ENCODE peak calls at places on chromosomes 11 and 22, in seven cellular contexts. One of them, this sample, is unnamed.

GRCh38 chr11:85779956-85780640 is 30.8 kb downstream of the SYTL2 start:
- DNase-seq in ovary: no peak
- DNase-seq in upper lobe of right lung: no peak
- DNase-seq in cardiac muscle cell: peak; percentile 11
- DNase-seq in right lobe of liver: no peak
- DNase-seq in pancreas: no peak
- DNase-seq in neural progenitor cell: peak; percentile 32
- DNase-seq in this sample: no peak

GRCh38 chr22:36083056-36083455 is 54.4 kb upstream of the RBFOX2 start:
- DNase-seq in cardiac muscle cell: no peak
- DNase-seq in upper lobe of right lung: no peak
- DNase-seq in pancreas: no peak
- DNase-seq in neural progenitor cell: no peak
- DNase-seq in right lobe of liver: no peak
- DNase-seq in ovary: no peak
- DNase-seq in this sample: no peak

GRCh38 chr22:26658161-26658560 is 773 bp downstream of the MIAT start:
- DNase-seq in upper lobe of right lung: no peak
- DNase-seq in right lobe of liver: no peak
- DNase-seq in cardiac muscle cell: no peak
- DNase-seq in pancreas: no peak
- DNase-seq in neural progenitor cell: no peak
- DNase-seq in ovary: no peak
- DNase-seq in this sample: no peak

GRCh38 chr11:17013548-17014320 is 480 bp downstream of the PLEKHA7 start:
- DNase-seq in cardiac muscle cell: no peak
- DNase-seq in upper lobe of right lung: peak; percentile 81
- DNase-seq in pancreas: peak; percentile 79
- DNase-seq in neural progenitor cell: peak; percentile 62
- DNase-seq in ovary: peak; percentile 35
- DNase-seq in right lobe of liver: peak; percentile 58
- DNase-seq in this sample: peak; percentile 44

GRCh38 chr22:32971252-32971651 is 86.9 kb downstream of the SYN3 start:
- DNase-seq in upper lobe of right lung: no peak
- DNase-seq in ovary: no peak
- DNase-seq in neural progenitor cell: no peak
- DNase-seq in cardiac muscle cell: no peak
- DNase-seq in right lobe of liver: no peak
- DNase-seq in pancreas: no peak
- DNase-seq in this sample: no peak

GRCh38 chr11:20109731-20110445 is 50.4 kb downstream of the DBX1 start:
- DNase-seq in neural progenitor cell: no peak
- DNase-seq in cardiac muscle cell: no peak
- DNase-seq in upper lobe of right lung: no peak
- DNase-seq in pancreas: no peak
- DNase-seq in right lobe of liver: no peak
- DNase-seq in ovary: no peak
- DNase-seq in this sample: no peak

GRCh38 chr11:134949121-134949591 is 537.1 kb upstream of the B3GAT1 start:
- DNase-seq in neural progenitor cell: no peak
- DNase-seq in right lobe of liver: no peak
- DNase-seq in pancreas: no peak
- DNase-seq in cardiac muscle cell: peak; percentile 80
- DNase-seq in upper lobe of right lung: no peak
- DNase-seq in ovary: no peak
- DNase-seq in this sample: no peak

GRCh38 chr11:61008971-61009370 is 37.5 kb downstream of the CD6 start:
- DNase-seq in cardiac muscle cell: no peak
- DNase-seq in pancreas: no peak
- DNase-seq in neural progenitor cell: no peak
- DNase-seq in upper lobe of right lung: no peak
- DNase-seq in ovary: no peak
- DNase-seq in right lobe of liver: no peak
- DNase-seq in this sample: no peak

GRCh38 chr22:27008454-27008853 is 351.1 kb downstream of the MIAT start:
- DNase-seq in pancreas: no peak
- DNase-seq in right lobe of liver: no peak
- DNase-seq in upper lobe of right lung: no peak
- DNase-seq in ovary: no peak
- DNase-seq in cardiac muscle cell: no peak
- DNase-seq in neural progenitor cell: no peak
- DNase-seq in this sample: no peak

GRCh38 chr11:27646051-27646818 is 54.0 kb downstream of the BDNF start:
- DNase-seq in neural progenitor cell: no peak
- DNase-seq in pancreas: no peak
- DNase-seq in ovary: no peak
- DNase-seq in upper lobe of right lung: no peak
- DNase-seq in right lobe of liver: no peak
- DNase-seq in cardiac muscle cell: no peak
- DNase-seq in this sample: no peak

GRCh38 chr11:44775366-44776356 is 48.9 kb downstream of the TSPAN18 start:
- DNase-seq in right lobe of liver: peak; percentile 65
- DNase-seq in upper lobe of right lung: no peak
- DNase-seq in cardiac muscle cell: peak; percentile 61
- DNase-seq in neural progenitor cell: peak; percentile 78
- DNase-seq in ovary: no peak
- DNase-seq in pancreas: peak; percentile 75
- DNase-seq in this sample: no peak

GRCh38 chr11:75667268-75667830 is 1.5 kb downstream of the MAP6 start:
- DNase-seq in upper lobe of right lung: peak; percentile 77
- DNase-seq in neural progenitor cell: peak; percentile 64
- DNase-seq in ovary: peak; percentile 37
- DNase-seq in pancreas: peak; percentile 70
- DNase-seq in right lobe of liver: no peak
- DNase-seq in cardiac muscle cell: peak; percentile 21
- DNase-seq in this sample: peak; percentile 84

GRCh38 chr11:12141283-12141682 is 30.9 kb downstream of the MICAL2 start:
- DNase-seq in neural progenitor cell: no peak
- DNase-seq in right lobe of liver: no peak
- DNase-seq in upper lobe of right lung: peak; percentile 6
- DNase-seq in cardiac muscle cell: no peak
- DNase-seq in pancreas: no peak
- DNase-seq in ovary: no peak
- DNase-seq in this sample: no peak

GRCh38 chr11:20154381-20154780 is 5.9 kb downstream of the DBX1 start:
- DNase-seq in upper lobe of right lung: no peak
- DNase-seq in ovary: no peak
- DNase-seq in right lobe of liver: no peak
- DNase-seq in pancreas: no peak
- DNase-seq in neural progenitor cell: no peak
- DNase-seq in cardiac muscle cell: no peak
- DNase-seq in this sample: no peak

GRCh38 chr11:34426766-34427170 is 12.0 kb upstream of the CAT start:
- DNase-seq in cardiac muscle cell: no peak
- DNase-seq in upper lobe of right lung: no peak
- DNase-seq in right lobe of liver: no peak
- DNase-seq in pancreas: no peak
- DNase-seq in neural progenitor cell: no peak
- DNase-seq in ovary: no peak
- DNase-seq in this sample: no peak

GRCh38 chr22:48253573-48253972 is 1491.1 kb downstream of the TBC1D22A start:
- DNase-seq in cardiac muscle cell: no peak
- DNase-seq in upper lobe of right lung: no peak
- DNase-seq in ovary: no peak
- DNase-seq in pancreas: no peak
- DNase-seq in neural progenitor cell: no peak
- DNase-seq in right lobe of liver: no peak
- DNase-seq in this sample: no peak

GRCh38 chr11:8652140-8652539 is 30.3 kb downstream of the TRIM66 start:
- DNase-seq in neural progenitor cell: no peak
- DNase-seq in upper lobe of right lung: no peak
- DNase-seq in cardiac muscle cell: peak; percentile 78
- DNase-seq in pancreas: no peak
- DNase-seq in ovary: no peak
- DNase-seq in right lobe of liver: no peak
- DNase-seq in this sample: no peak

GRCh38 chr11:131954146-131954545 is 583.7 kb downstream of the NTM start:
- DNase-seq in cardiac muscle cell: no peak
- DNase-seq in neural progenitor cell: no peak
- DNase-seq in ovary: no peak
- DNase-seq in pancreas: no peak
- DNase-seq in right lobe of liver: no peak
- DNase-seq in upper lobe of right lung: no peak
- DNase-seq in this sample: no peak

GRCh38 chr11:71076021-71076420 is 176.4 kb downstream of the SHANK2 start:
- DNase-seq in ovary: no peak
- DNase-seq in right lobe of liver: no peak
- DNase-seq in upper lobe of right lung: no peak
- DNase-seq in cardiac muscle cell: no peak
- DNase-seq in neural progenitor cell: no peak
- DNase-seq in pancreas: no peak
- DNase-seq in this sample: no peak

GRCh38 chr22:43239102-43239875 is 52.4 kb upstream of the TTLL12 start:
- DNase-seq in ovary: peak; percentile 75
- DNase-seq in upper lobe of right lung: no peak
- DNase-seq in right lobe of liver: no peak
- DNase-seq in cardiac muscle cell: no peak
- DNase-seq in pancreas: no peak
- DNase-seq in neural progenitor cell: no peak
- DNase-seq in this sample: no peak

GRCh38 chr11:104003491-104003890 is 32.9 kb upstream of the DDI1 start:
- DNase-seq in upper lobe of right lung: no peak
- DNase-seq in neural progenitor cell: no peak
- DNase-seq in right lobe of liver: no peak
- DNase-seq in cardiac muscle cell: peak; percentile 58
- DNase-seq in pancreas: no peak
- DNase-seq in ovary: no peak
- DNase-seq in this sample: no peak

DNA sequence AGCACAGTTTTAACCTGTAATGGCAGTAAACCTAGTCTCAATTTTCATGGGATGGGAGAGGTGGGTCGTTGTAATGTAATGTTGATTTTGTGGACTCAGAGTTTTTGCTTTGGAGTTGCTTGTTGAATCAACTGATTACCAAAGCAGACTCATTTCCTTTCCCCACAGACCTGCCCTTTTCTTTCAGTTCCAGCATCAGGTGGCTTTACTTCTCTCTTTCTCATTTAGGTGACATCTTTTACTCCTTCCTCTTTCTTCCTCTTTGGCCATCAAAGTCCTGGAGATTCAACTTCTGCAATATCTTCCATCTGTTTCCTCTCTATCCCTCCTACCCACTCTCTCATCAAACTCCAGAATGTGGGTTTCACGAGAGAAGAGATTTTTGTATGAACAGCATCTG is 313.9 kb downstream of the TMEM135 start:
- DNase-seq in ovary: no peak
- DNase-seq in neural progenitor cell: no peak
- DNase-seq in upper lobe of right lung: no peak
- DNase-seq in pancreas: no peak
- DNase-seq in right lobe of liver: no peak
- DNase-seq in cardiac muscle cell: no peak
- DNase-seq in this sample: no peak
- H3K4me1 ChIP-seq in ovary: peaks cover 5% of the 10 kb centered on the region
- H3K4me1 ChIP-seq in neural progenitor cell: no peaks in the 10 kb centered on the region
- H3K4me1 ChIP-seq in upper lobe of right lung: peaks cover 11% of the 10 kb centered on the region
- H3K4me1 ChIP-seq in pancreas: no peaks in the 10 kb centered on the region
- H3K4me1 ChIP-seq in right lobe of liver: no peaks in the 10 kb centered on the region
- H3K4me1 ChIP-seq in cardiac muscle cell: peaks cover 49% of the 10 kb centered on the region
- H3K4me1 ChIP-seq in this sample: peaks cover 13% of the 10 kb centered on the region

DNA sequence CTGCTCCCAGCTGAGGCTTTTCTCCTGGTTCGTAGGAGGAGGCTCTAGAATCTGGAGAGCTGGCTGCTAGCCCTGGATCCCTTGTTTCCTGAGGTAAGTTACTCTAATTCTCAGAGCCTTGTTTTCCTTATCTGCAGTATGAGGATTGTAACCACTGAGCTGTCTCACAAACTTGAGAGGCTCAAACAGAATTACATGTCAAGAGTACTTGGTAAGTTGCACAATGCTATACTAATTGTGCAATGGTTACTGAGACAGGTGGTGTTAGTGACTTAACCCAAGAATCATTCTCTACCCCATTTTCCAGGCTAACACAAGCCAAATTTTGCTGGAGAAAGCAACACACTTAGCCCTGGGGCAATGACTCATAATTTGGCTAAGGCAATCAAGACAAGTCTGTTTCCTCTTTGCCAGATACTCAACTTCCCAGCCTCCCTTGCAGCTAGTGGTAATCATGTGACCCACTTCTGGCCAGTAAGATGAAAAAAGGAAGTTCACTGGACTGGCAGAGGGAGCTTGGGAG is 348.0 kb downstream of the TENM4 start:
- DNase-seq in right lobe of liver: no peak
- DNase-seq in cardiac muscle cell: peak; percentile 99
- DNase-seq in pancreas: no peak
- DNase-seq in upper lobe of right lung: no peak
- DNase-seq in ovary: no peak
- DNase-seq in neural progenitor cell: no peak
- DNase-seq in this sample: peak; percentile 64
- H3K27ac ChIP-seq in right lobe of liver: no peak overlapping the region
- H3K27ac ChIP-seq in cardiac muscle cell: no peak overlapping the region
- H3K27ac ChIP-seq in pancreas: no peak overlapping the region
- H3K27ac ChIP-seq in upper lobe of right lung: no peak overlapping the region
- H3K27ac ChIP-seq in ovary: no peak overlapping the region
- H3K27ac ChIP-seq in neural progenitor cell: no peak overlapping the region
- H3K27ac ChIP-seq in this sample: peak overlapping the region; percentile 20

GRCh38 chr11:57460756-57461749 is 725 bp downstream of the RTN4RL2 start:
- DNase-seq in upper lobe of right lung: no peak
- DNase-seq in right lobe of liver: peak; percentile 61
- DNase-seq in ovary: no peak
- DNase-seq in pancreas: peak; percentile 72
- DNase-seq in neural progenitor cell: peak; percentile 61
- DNase-seq in cardiac muscle cell: no peak
- DNase-seq in this sample: peak; percentile 84
- H3K4me3 ChIP-seq in upper lobe of right lung: peak overlapping the region; percentile 48
- H3K4me3 ChIP-seq in right lobe of liver: peak overlapping the region; percentile 56
- H3K4me3 ChIP-seq in ovary: peak overlapping the region; percentile 24
- H3K4me3 ChIP-seq in pancreas: peak overlapping the region; percentile 52
- H3K4me3 ChIP-seq in neural progenitor cell: peak overlapping the region; percentile 66
- H3K4me3 ChIP-seq in cardiac muscle cell: peak overlapping the region; percentile 38
- H3K4me3 ChIP-seq in this sample: peak overlapping the region; percentile 29

DNA sequence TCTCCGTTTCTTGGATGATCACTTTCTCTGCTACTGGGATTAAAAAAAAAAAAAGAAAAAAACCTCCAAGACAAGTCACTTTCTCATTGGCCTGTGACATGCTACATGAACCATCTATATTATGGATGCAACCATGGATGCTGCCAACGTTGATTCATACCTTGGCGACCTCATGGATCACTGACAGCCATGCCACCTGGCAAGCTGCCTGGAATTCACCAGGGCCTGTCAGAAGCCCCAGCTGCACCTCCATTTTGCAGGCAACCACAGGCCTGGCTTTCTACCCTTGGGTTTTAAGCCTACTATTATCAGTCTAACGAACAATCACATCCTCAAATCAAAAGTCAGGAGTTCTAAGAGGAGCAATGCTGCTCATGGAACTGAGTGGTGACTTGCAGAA is 47.9 kb upstream of the CADM1 start:
- DNase-seq in upper lobe of right lung: no peak
- DNase-seq in right lobe of liver: no peak
- DNase-seq in neural progenitor cell: no peak
- DNase-seq in cardiac muscle cell: no peak
- DNase-seq in ovary: no peak
- DNase-seq in pancreas: no peak
- DNase-seq in this sample: no peak
- H3K4me1 ChIP-seq in upper lobe of right lung: no peaks in the 10 kb centered on the region
- H3K4me1 ChIP-seq in right lobe of liver: peaks cover 2% of the 10 kb centered on the region
- H3K4me1 ChIP-seq in neural progenitor cell: peaks cover 42% of the 10 kb centered on the region
- H3K4me1 ChIP-seq in cardiac muscle cell: peaks cover 14% of the 10 kb centered on the region
- H3K4me1 ChIP-seq in ovary: no peaks in the 10 kb centered on the region
- H3K4me1 ChIP-seq in pancreas: no peaks in the 10 kb centered on the region
- H3K4me1 ChIP-seq in this sample: no peaks in the 10 kb centered on the region

This sample was measured in left lung.